ENCODE peak calls at places on chromosome 16, in seven cellular contexts. One of them, this sample, is unnamed.

GRCh38 chr16:20611350-20611902 is 35.3 kb upstream of the ACSM2B start:
- DNase-seq in A549: no peak
- DNase-seq in stomach: peak; percentile 84
- DNase-seq in H9: no peak
- DNase-seq in body of pancreas: peak; percentile 91
- DNase-seq in testis: no peak
- DNase-seq in CD4-positive, CD25-positive, alpha-beta regulatory T cell: no peak
- DNase-seq in this sample: peak; percentile 92

GRCh38 chr16:87305505-87306391 is 11.4 kb downstream of the C16orf95 start:
- DNase-seq in A549: no peak
- DNase-seq in stomach: no peak
- DNase-seq in H9: peak; percentile 77
- DNase-seq in body of pancreas: no peak
- DNase-seq in testis: no peak
- DNase-seq in CD4-positive, CD25-positive, alpha-beta regulatory T cell: no peak
- DNase-seq in this sample: no peak

GRCh38 chr16:57245472-57246113 is 534 bp downstream of the ARL2BP start:
- DNase-seq in A549: peak; percentile 49
- DNase-seq in stomach: peak; percentile 40
- DNase-seq in H9: no peak
- DNase-seq in body of pancreas: peak; percentile 62
- DNase-seq in testis: peak; percentile 58
- DNase-seq in CD4-positive, CD25-positive, alpha-beta regulatory T cell: no peak
- DNase-seq in this sample: peak; percentile 76

GRCh38 chr16:75614247-75614897 is 8.7 kb downstream of the ADAT1 start:
- DNase-seq in A549: no peak
- DNase-seq in stomach: no peak
- DNase-seq in H9: no peak
- DNase-seq in body of pancreas: no peak
- DNase-seq in testis: no peak
- DNase-seq in CD4-positive, CD25-positive, alpha-beta regulatory T cell: no peak
- DNase-seq in this sample: no peak

GRCh38 chr16:83393196-83393981 is 414.4 kb upstream of the HSBP1 start:
- DNase-seq in A549: no peak
- DNase-seq in stomach: no peak
- DNase-seq in H9: no peak
- DNase-seq in body of pancreas: no peak
- DNase-seq in testis: no peak
- DNase-seq in CD4-positive, CD25-positive, alpha-beta regulatory T cell: no peak
- DNase-seq in this sample: no peak

GRCh38 chr16:65904361-65904760 is 462.1 kb upstream of the CDH5 start:
- DNase-seq in A549: no peak
- DNase-seq in stomach: no peak
- DNase-seq in H9: no peak
- DNase-seq in body of pancreas: no peak
- DNase-seq in testis: no peak
- DNase-seq in CD4-positive, CD25-positive, alpha-beta regulatory T cell: no peak
- DNase-seq in this sample: no peak

GRCh38 chr16:30096862-30097563 is 1.0 kb upstream of the YPEL3 start:
- DNase-seq in A549: no peak
- DNase-seq in stomach: no peak
- DNase-seq in H9: peak; percentile 92
- DNase-seq in body of pancreas: no peak
- DNase-seq in testis: no peak
- DNase-seq in CD4-positive, CD25-positive, alpha-beta regulatory T cell: no peak
- DNase-seq in this sample: no peak

GRCh38 chr16:80703391-80704071 is 100.9 kb downstream of the CDYL2 start:
- DNase-seq in A549: no peak
- DNase-seq in stomach: no peak
- DNase-seq in H9: no peak
- DNase-seq in body of pancreas: no peak
- DNase-seq in testis: no peak
- DNase-seq in CD4-positive, CD25-positive, alpha-beta regulatory T cell: no peak
- DNase-seq in this sample: no peak

GRCh38 chr16:52068447-52069074 is 478.4 kb downstream of the TOX3 start:
- DNase-seq in A549: no peak
- DNase-seq in stomach: peak; percentile 35
- DNase-seq in H9: peak; percentile 53
- DNase-seq in body of pancreas: peak; percentile 53
- DNase-seq in testis: peak; percentile 38
- DNase-seq in CD4-positive, CD25-positive, alpha-beta regulatory T cell: no peak
- DNase-seq in this sample: peak; percentile 19

GRCh38 chr16:2022723-2023097 is 3.1 kb downstream of the NPW start:
- DNase-seq in A549: peak; percentile 84
- DNase-seq in stomach: no peak
- DNase-seq in H9: peak; percentile 91
- DNase-seq in body of pancreas: no peak
- DNase-seq in testis: peak; percentile 61
- DNase-seq in CD4-positive, CD25-positive, alpha-beta regulatory T cell: peak; percentile 23
- DNase-seq in this sample: no peak

GRCh38 chr16:54121539-54122295 is 164.9 kb downstream of the IRX3 start:
- DNase-seq in A549: no peak
- DNase-seq in stomach: no peak
- DNase-seq in H9: no peak
- DNase-seq in body of pancreas: no peak
- DNase-seq in testis: no peak
- DNase-seq in CD4-positive, CD25-positive, alpha-beta regulatory T cell: no peak
- DNase-seq in this sample: no peak

GRCh38 chr16:67336646-67337045 is 10.0 kb downstream of the LRRC36 start:
- DNase-seq in A549: no peak
- DNase-seq in stomach: no peak
- DNase-seq in H9: no peak
- DNase-seq in body of pancreas: no peak
- DNase-seq in testis: no peak
- DNase-seq in CD4-positive, CD25-positive, alpha-beta regulatory T cell: no peak
- DNase-seq in this sample: no peak

GRCh38 chr16:1474047-1474446 is 781 bp downstream of the CLCN7 start:
- DNase-seq in A549: no peak
- DNase-seq in stomach: no peak
- DNase-seq in H9: no peak
- DNase-seq in body of pancreas: no peak
- DNase-seq in testis: no peak
- DNase-seq in CD4-positive, CD25-positive, alpha-beta regulatory T cell: no peak
- DNase-seq in this sample: no peak

GRCh38 chr16:11711662-11712061 is 31.0 kb downstream of the TXNDC11 start:
- DNase-seq in A549: no peak
- DNase-seq in stomach: no peak
- DNase-seq in H9: no peak
- DNase-seq in body of pancreas: no peak
- DNase-seq in testis: no peak
- DNase-seq in CD4-positive, CD25-positive, alpha-beta regulatory T cell: no peak
- DNase-seq in this sample: no peak
- H3K4me1 ChIP-seq in A549: peaks cover 27% of the 10 kb centered on the region
- H3K4me1 ChIP-seq in stomach: peaks cover 50% of the 10 kb centered on the region
- H3K4me1 ChIP-seq in H9: no peaks in the 10 kb centered on the region
- H3K4me1 ChIP-seq in body of pancreas: peaks cover 42% of the 10 kb centered on the region
- H3K4me1 ChIP-seq in testis: no peaks in the 10 kb centered on the region
- H3K4me1 ChIP-seq in CD4-positive, CD25-positive, alpha-beta regulatory T cell: no peaks in the 10 kb centered on the region
- H3K4me1 ChIP-seq in this sample: peaks cover 7% of the 10 kb centered on the region

GRCh38 chr16:58422809-58423208 is 30.5 kb downstream of the GINS3 start:
- DNase-seq in A549: no peak
- DNase-seq in stomach: no peak
- DNase-seq in H9: no peak
- DNase-seq in body of pancreas: no peak
- DNase-seq in testis: no peak
- DNase-seq in CD4-positive, CD25-positive, alpha-beta regulatory T cell: no peak
- DNase-seq in this sample: no peak
- H3K4me1 ChIP-seq in A549: no peaks in the 10 kb centered on the region
- H3K4me1 ChIP-seq in stomach: peaks cover 3% of the 10 kb centered on the region
- H3K4me1 ChIP-seq in H9: peaks cover 7% of the 10 kb centered on the region
- H3K4me1 ChIP-seq in body of pancreas: no peaks in the 10 kb centered on the region
- H3K4me1 ChIP-seq in testis: peaks cover 29% of the 10 kb centered on the region
- H3K4me1 ChIP-seq in CD4-positive, CD25-positive, alpha-beta regulatory T cell: peaks cover 5% of the 10 kb centered on the region
- H3K4me1 ChIP-seq in this sample: no peaks in the 10 kb centered on the region

DNA sequence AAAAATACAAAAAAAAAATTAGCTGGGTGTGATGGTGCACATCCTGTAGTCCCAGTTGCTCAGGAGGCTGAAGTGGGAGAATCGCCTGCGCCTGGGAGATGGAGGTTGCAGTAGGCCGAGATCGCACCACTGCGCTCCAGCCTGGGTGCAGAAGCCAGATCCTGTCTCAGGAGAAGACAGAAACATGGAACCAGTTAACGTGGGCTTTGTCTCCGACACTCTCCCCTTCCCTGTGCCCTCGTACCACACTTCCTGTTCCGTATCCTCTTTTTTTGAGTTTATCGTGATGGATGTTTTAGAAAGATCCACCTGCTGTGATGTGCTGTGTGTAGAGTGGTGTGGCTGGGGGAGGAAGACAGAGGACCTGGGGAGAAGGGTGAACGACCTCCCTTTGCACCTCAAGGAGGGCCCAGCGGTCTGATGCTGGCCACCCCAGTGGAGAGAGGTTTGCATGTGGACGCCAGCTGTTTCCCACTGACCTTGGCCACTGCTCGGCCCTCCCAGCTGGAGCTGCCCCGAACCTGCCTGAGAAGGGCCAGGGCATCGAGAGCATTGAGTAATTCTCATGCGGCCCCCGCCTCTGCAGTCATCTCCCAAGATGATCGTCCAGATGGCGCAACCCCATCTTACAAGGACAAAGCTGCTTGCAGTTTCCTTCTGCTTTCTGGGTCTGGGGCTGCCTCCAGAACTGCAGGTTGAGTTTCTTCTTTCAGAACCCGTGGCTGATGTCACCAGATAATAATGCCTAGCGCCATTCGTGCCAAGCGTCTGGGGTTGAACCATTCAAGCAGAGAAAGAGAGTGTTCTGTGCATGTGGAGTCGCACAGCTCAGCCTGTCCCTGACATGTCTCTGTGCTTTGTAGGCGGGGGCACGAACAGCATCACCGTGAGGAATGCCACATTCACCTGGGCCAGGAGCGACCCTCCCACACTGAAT is 126.3 kb downstream of the ABCC1 start:
- DNase-seq in A549: no peak
- DNase-seq in stomach: peak; percentile 46
- DNase-seq in H9: no peak
- DNase-seq in body of pancreas: no peak
- DNase-seq in testis: peak; percentile 77
- DNase-seq in CD4-positive, CD25-positive, alpha-beta regulatory T cell: no peak
- DNase-seq in this sample: peak; percentile 66
- H3K4me1 ChIP-seq in A549: peaks cover 42% of the 10 kb centered on the region
- H3K4me1 ChIP-seq in stomach: peaks cover 75% of the 10 kb centered on the region
- H3K4me1 ChIP-seq in H9: peaks cover 4% of the 10 kb centered on the region
- H3K4me1 ChIP-seq in body of pancreas: peaks cover 49% of the 10 kb centered on the region
- H3K4me1 ChIP-seq in testis: peaks cover 59% of the 10 kb centered on the region
- H3K4me1 ChIP-seq in CD4-positive, CD25-positive, alpha-beta regulatory T cell: no peaks in the 10 kb centered on the region
- H3K4me1 ChIP-seq in this sample: no peaks in the 10 kb centered on the region

DNA sequence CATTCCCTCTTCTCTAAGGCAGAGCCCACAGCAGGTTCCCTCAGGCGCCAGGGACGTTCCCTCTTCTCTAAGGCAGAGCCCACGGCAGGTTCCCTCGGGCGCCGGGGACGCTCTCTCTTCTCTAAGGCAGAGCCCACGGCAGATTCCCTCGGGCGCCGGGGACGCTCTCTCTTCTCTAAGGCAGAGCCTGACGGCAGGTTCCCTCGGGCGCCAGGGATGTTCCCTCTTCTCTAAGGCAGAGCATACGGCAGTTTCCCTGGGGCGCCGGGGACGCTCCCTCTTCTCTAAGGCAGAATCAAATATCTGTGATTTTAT is 24.3 kb downstream of the ACSF3 start:
- DNase-seq in A549: no peak
- DNase-seq in stomach: no peak
- DNase-seq in H9: no peak
- DNase-seq in body of pancreas: no peak
- DNase-seq in testis: no peak
- DNase-seq in CD4-positive, CD25-positive, alpha-beta regulatory T cell: no peak
- DNase-seq in this sample: no peak
- H3K4me1 ChIP-seq in A549: no peaks in the 10 kb centered on the region
- H3K4me1 ChIP-seq in stomach: peaks cover 34% of the 10 kb centered on the region
- H3K4me1 ChIP-seq in H9: no peaks in the 10 kb centered on the region
- H3K4me1 ChIP-seq in body of pancreas: no peaks in the 10 kb centered on the region
- H3K4me1 ChIP-seq in testis: peaks cover 18% of the 10 kb centered on the region
- H3K4me1 ChIP-seq in CD4-positive, CD25-positive, alpha-beta regulatory T cell: peaks cover 51% of the 10 kb centered on the region
- H3K4me1 ChIP-seq in this sample: no peaks in the 10 kb centered on the region

GRCh38 chr16:363110-364090 is 6.9 kb downstream of the MRPL28 start:
- DNase-seq in A549: no peak
- DNase-seq in stomach: no peak
- DNase-seq in H9: no peak
- DNase-seq in body of pancreas: no peak
- DNase-seq in testis: no peak
- DNase-seq in CD4-positive, CD25-positive, alpha-beta regulatory T cell: no peak
- DNase-seq in this sample: no peak

GRCh38 chr16:361872-362701 is 8.3 kb downstream of the MRPL28 start:
- DNase-seq in A549: peak; percentile 94
- DNase-seq in stomach: peak; percentile 84
- DNase-seq in H9: peak; percentile 87
- DNase-seq in body of pancreas: peak; percentile 83
- DNase-seq in testis: peak; percentile 83
- DNase-seq in CD4-positive, CD25-positive, alpha-beta regulatory T cell: peak; percentile 63
- DNase-seq in this sample: peak; percentile 84

GRCh38 chr16:364595-365491 is 5.5 kb downstream of the MRPL28 start:
- DNase-seq in A549: no peak
- DNase-seq in stomach: no peak
- DNase-seq in H9: no peak
- DNase-seq in body of pancreas: no peak
- DNase-seq in testis: no peak
- DNase-seq in CD4-positive, CD25-positive, alpha-beta regulatory T cell: no peak
- DNase-seq in this sample: no peak

GRCh38 chr16:366476-366875 is 3.9 kb downstream of the MRPL28 start:
- DNase-seq in A549: no peak
- DNase-seq in stomach: no peak
- DNase-seq in H9: no peak
- DNase-seq in body of pancreas: no peak
- DNase-seq in testis: no peak
- DNase-seq in CD4-positive, CD25-positive, alpha-beta regulatory T cell: no peak
- DNase-seq in this sample: no peak

GRCh38 chr16:364091-364490 is 6.2 kb downstream of the MRPL28 start:
- DNase-seq in A549: no peak
- DNase-seq in stomach: no peak
- DNase-seq in H9: no peak
- DNase-seq in body of pancreas: no peak
- DNase-seq in testis: no peak
- DNase-seq in CD4-positive, CD25-positive, alpha-beta regulatory T cell: no peak
- DNase-seq in this sample: no peak
- H3K4me1 ChIP-seq in A549: peaks cover 8% of the 10 kb centered on the region
- H3K4me1 ChIP-seq in stomach: peaks cover 16% of the 10 kb centered on the region
- H3K4me1 ChIP-seq in H9: no peaks in the 10 kb centered on the region
- H3K4me1 ChIP-seq in body of pancreas: peaks cover 16% of the 10 kb centered on the region
- H3K4me1 ChIP-seq in testis: no peaks in the 10 kb centered on the region
- H3K4me1 ChIP-seq in CD4-positive, CD25-positive, alpha-beta regulatory T cell: peaks cover 7% of the 10 kb centered on the region
- H3K4me1 ChIP-seq in this sample: no peaks in the 10 kb centered on the region

This sample was measured in right lobe of liver.